ENCODE peak calls at places on chromosomes 1 and 21, in eight cellular contexts. One of them, this sample, is unnamed.

GRCh38 chr1:53344921-53345838 is 17.3 kb upstream of the LRP8 start:
- DNase-seq in activated CD8-positive, alpha-beta memory T cell treated with anti-CD3 and anti-CD28 coated beads, Interleukin-2, amount 50 U/mL, for 4 hours: peak
- DNase-seq in epithelial cell of esophagus: no peak
- DNase-seq in AG08396: no peak
- DNase-seq in activated CD4-positive, alpha-beta T cell treated with anti-CD3 and anti-CD28 coated beads, Interleukin-2, amount 50 U/mL, for 1 hour: no peak
- DNase-seq in left kidney: no peak
- DNase-seq in A549: no peak
- DNase-seq in retina: no peak
- DNase-seq in this sample: no peak

GRCh38 chr21:32278068-32278467 is 781 bp downstream of the MIS18A start:
- DNase-seq in activated CD8-positive, alpha-beta memory T cell treated with anti-CD3 and anti-CD28 coated beads, Interleukin-2, amount 50 U/mL, for 4 hours: no peak
- DNase-seq in epithelial cell of esophagus: peak
- DNase-seq in AG08396: no peak
- DNase-seq in activated CD4-positive, alpha-beta T cell treated with anti-CD3 and anti-CD28 coated beads, Interleukin-2, amount 50 U/mL, for 1 hour: no peak
- DNase-seq in left kidney: peak
- DNase-seq in A549: no peak
- DNase-seq in retina: peak
- DNase-seq in this sample: no peak

GRCh38 chr1:234970371-234970730 is 158.3 kb downstream of the TOMM20 start:
- DNase-seq in activated CD8-positive, alpha-beta memory T cell treated with anti-CD3 and anti-CD28 coated beads, Interleukin-2, amount 50 U/mL, for 4 hours: no peak
- DNase-seq in epithelial cell of esophagus: no peak
- DNase-seq in AG08396: no peak
- DNase-seq in activated CD4-positive, alpha-beta T cell treated with anti-CD3 and anti-CD28 coated beads, Interleukin-2, amount 50 U/mL, for 1 hour: no peak
- DNase-seq in left kidney: no peak
- DNase-seq in A549: no peak
- DNase-seq in retina: no peak
- DNase-seq in this sample: no peak

GRCh38 chr1:25568090-25568833 is 24.9 kb downstream of the LDLRAP1 start:
- DNase-seq in activated CD8-positive, alpha-beta memory T cell treated with anti-CD3 and anti-CD28 coated beads, Interleukin-2, amount 50 U/mL, for 4 hours: no peak
- DNase-seq in epithelial cell of esophagus: peak
- DNase-seq in AG08396: peak
- DNase-seq in activated CD4-positive, alpha-beta T cell treated with anti-CD3 and anti-CD28 coated beads, Interleukin-2, amount 50 U/mL, for 1 hour: no peak
- DNase-seq in left kidney: peak
- DNase-seq in A549: no peak
- DNase-seq in retina: peak
- DNase-seq in this sample: peak

GRCh38 chr1:155833665-155834295 is 23.2 kb downstream of the GON4L start:
- DNase-seq in activated CD8-positive, alpha-beta memory T cell treated with anti-CD3 and anti-CD28 coated beads, Interleukin-2, amount 50 U/mL, for 4 hours: no peak
- DNase-seq in epithelial cell of esophagus: no peak
- DNase-seq in AG08396: no peak
- DNase-seq in activated CD4-positive, alpha-beta T cell treated with anti-CD3 and anti-CD28 coated beads, Interleukin-2, amount 50 U/mL, for 1 hour: no peak
- DNase-seq in left kidney: peak
- DNase-seq in A549: no peak
- DNase-seq in retina: no peak
- DNase-seq in this sample: no peak

GRCh38 chr1:24190970-24191570 is 4.0 kb upstream of the IFNLR1 start:
- DNase-seq in activated CD8-positive, alpha-beta memory T cell treated with anti-CD3 and anti-CD28 coated beads, Interleukin-2, amount 50 U/mL, for 4 hours: no peak
- DNase-seq in epithelial cell of esophagus: no peak
- DNase-seq in AG08396: no peak
- DNase-seq in activated CD4-positive, alpha-beta T cell treated with anti-CD3 and anti-CD28 coated beads, Interleukin-2, amount 50 U/mL, for 1 hour: no peak
- DNase-seq in left kidney: no peak
- DNase-seq in A549: no peak
- DNase-seq in retina: no peak
- DNase-seq in this sample: no peak

GRCh38 chr1:12604114-12604874 is 13.7 kb downstream of the DHRS3 start:
- DNase-seq in activated CD8-positive, alpha-beta memory T cell treated with anti-CD3 and anti-CD28 coated beads, Interleukin-2, amount 50 U/mL, for 4 hours: peak
- DNase-seq in epithelial cell of esophagus: peak
- DNase-seq in AG08396: peak
- DNase-seq in activated CD4-positive, alpha-beta T cell treated with anti-CD3 and anti-CD28 coated beads, Interleukin-2, amount 50 U/mL, for 1 hour: peak
- DNase-seq in left kidney: peak
- DNase-seq in A549: peak
- DNase-seq in retina: no peak
- DNase-seq in this sample: peak

GRCh38 chr1:3483801-3484444 is 29.5 kb downstream of the ARHGEF16 start:
- DNase-seq in activated CD8-positive, alpha-beta memory T cell treated with anti-CD3 and anti-CD28 coated beads, Interleukin-2, amount 50 U/mL, for 4 hours: peak
- DNase-seq in epithelial cell of esophagus: peak
- DNase-seq in AG08396: peak
- DNase-seq in activated CD4-positive, alpha-beta T cell treated with anti-CD3 and anti-CD28 coated beads, Interleukin-2, amount 50 U/mL, for 1 hour: peak
- DNase-seq in left kidney: peak
- DNase-seq in A549: peak
- DNase-seq in retina: peak
- DNase-seq in this sample: no peak

GRCh38 chr1:230156068-230156467 is 89.0 kb downstream of the GALNT2 start:
- DNase-seq in activated CD8-positive, alpha-beta memory T cell treated with anti-CD3 and anti-CD28 coated beads, Interleukin-2, amount 50 U/mL, for 4 hours: no peak
- DNase-seq in epithelial cell of esophagus: no peak
- DNase-seq in AG08396: no peak
- DNase-seq in activated CD4-positive, alpha-beta T cell treated with anti-CD3 and anti-CD28 coated beads, Interleukin-2, amount 50 U/mL, for 1 hour: no peak
- DNase-seq in left kidney: no peak
- DNase-seq in A549: no peak
- DNase-seq in retina: no peak
- DNase-seq in this sample: no peak

GRCh38 chr1:32757213-32757895 is 54.8 kb upstream of the SYNC start:
- DNase-seq in activated CD8-positive, alpha-beta memory T cell treated with anti-CD3 and anti-CD28 coated beads, Interleukin-2, amount 50 U/mL, for 4 hours: no peak
- DNase-seq in epithelial cell of esophagus: no peak
- DNase-seq in AG08396: no peak
- DNase-seq in activated CD4-positive, alpha-beta T cell treated with anti-CD3 and anti-CD28 coated beads, Interleukin-2, amount 50 U/mL, for 1 hour: no peak
- DNase-seq in left kidney: no peak
- DNase-seq in A549: no peak
- DNase-seq in retina: no peak
- DNase-seq in this sample: no peak

GRCh38 chr1:203807211-203807610 is 11.8 kb downstream of the ZBED6 start:
- DNase-seq in activated CD8-positive, alpha-beta memory T cell treated with anti-CD3 and anti-CD28 coated beads, Interleukin-2, amount 50 U/mL, for 4 hours: no peak
- DNase-seq in epithelial cell of esophagus: no peak
- DNase-seq in AG08396: no peak
- DNase-seq in activated CD4-positive, alpha-beta T cell treated with anti-CD3 and anti-CD28 coated beads, Interleukin-2, amount 50 U/mL, for 1 hour: no peak
- DNase-seq in left kidney: no peak
- DNase-seq in A549: no peak
- DNase-seq in retina: no peak
- DNase-seq in this sample: peak

GRCh38 chr1:89660086-89660946 is 27.4 kb downstream of the LRRC8C start:
- DNase-seq in activated CD8-positive, alpha-beta memory T cell treated with anti-CD3 and anti-CD28 coated beads, Interleukin-2, amount 50 U/mL, for 4 hours: no peak
- DNase-seq in epithelial cell of esophagus: no peak
- DNase-seq in AG08396: no peak
- DNase-seq in activated CD4-positive, alpha-beta T cell treated with anti-CD3 and anti-CD28 coated beads, Interleukin-2, amount 50 U/mL, for 1 hour: no peak
- DNase-seq in left kidney: no peak
- DNase-seq in A549: no peak
- DNase-seq in retina: no peak
- DNase-seq in this sample: no peak

GRCh38 chr1:169295425-169295824 is 72.2 kb downstream of the NME7 start:
- DNase-seq in activated CD8-positive, alpha-beta memory T cell treated with anti-CD3 and anti-CD28 coated beads, Interleukin-2, amount 50 U/mL, for 4 hours: no peak
- DNase-seq in epithelial cell of esophagus: no peak
- DNase-seq in AG08396: no peak
- DNase-seq in activated CD4-positive, alpha-beta T cell treated with anti-CD3 and anti-CD28 coated beads, Interleukin-2, amount 50 U/mL, for 1 hour: no peak
- DNase-seq in left kidney: no peak
- DNase-seq in A549: no peak
- DNase-seq in retina: no peak
- DNase-seq in this sample: no peak

GRCh38 chr1:210232524-210233215 is at the start of gene SERTAD4:
- DNase-seq in activated CD8-positive, alpha-beta memory T cell treated with anti-CD3 and anti-CD28 coated beads, Interleukin-2, amount 50 U/mL, for 4 hours: no peak
- DNase-seq in epithelial cell of esophagus: peak
- DNase-seq in AG08396: peak
- DNase-seq in activated CD4-positive, alpha-beta T cell treated with anti-CD3 and anti-CD28 coated beads, Interleukin-2, amount 50 U/mL, for 1 hour: no peak
- DNase-seq in left kidney: peak
- DNase-seq in A549: no peak
- DNase-seq in retina: peak
- DNase-seq in this sample: peak

GRCh38 chr1:214332950-214333798 is 52.2 kb downstream of the SMYD2 start:
- DNase-seq in activated CD8-positive, alpha-beta memory T cell treated with anti-CD3 and anti-CD28 coated beads, Interleukin-2, amount 50 U/mL, for 4 hours: peak
- DNase-seq in epithelial cell of esophagus: peak
- DNase-seq in AG08396: peak
- DNase-seq in activated CD4-positive, alpha-beta T cell treated with anti-CD3 and anti-CD28 coated beads, Interleukin-2, amount 50 U/mL, for 1 hour: peak
- DNase-seq in left kidney: peak
- DNase-seq in A549: peak
- DNase-seq in retina: peak
- DNase-seq in this sample: peak

GRCh38 chr1:910311-910880 is 13.3 kb upstream of the SAMD11 start:
- DNase-seq in activated CD8-positive, alpha-beta memory T cell treated with anti-CD3 and anti-CD28 coated beads, Interleukin-2, amount 50 U/mL, for 4 hours: no peak
- DNase-seq in epithelial cell of esophagus: no peak
- DNase-seq in AG08396: no peak
- DNase-seq in activated CD4-positive, alpha-beta T cell treated with anti-CD3 and anti-CD28 coated beads, Interleukin-2, amount 50 U/mL, for 1 hour: no peak
- DNase-seq in left kidney: peak
- DNase-seq in A549: no peak
- DNase-seq in retina: peak
- DNase-seq in this sample: no peak

GRCh38 chr1:121483961-121484424 is 299.2 kb downstream of the SRGAP2C start:
- DNase-seq in activated CD8-positive, alpha-beta memory T cell treated with anti-CD3 and anti-CD28 coated beads, Interleukin-2, amount 50 U/mL, for 4 hours: no peak
- DNase-seq in epithelial cell of esophagus: peak
- DNase-seq in AG08396: peak
- DNase-seq in activated CD4-positive, alpha-beta T cell treated with anti-CD3 and anti-CD28 coated beads, Interleukin-2, amount 50 U/mL, for 1 hour: no peak
- DNase-seq in left kidney: no peak
- DNase-seq in A549: peak
- DNase-seq in retina: no peak
- DNase-seq in this sample: peak

GRCh38 chr1:82329226-82329625 is 528.5 kb downstream of the ADGRL2 start:
- DNase-seq in activated CD8-positive, alpha-beta memory T cell treated with anti-CD3 and anti-CD28 coated beads, Interleukin-2, amount 50 U/mL, for 4 hours: no peak
- DNase-seq in epithelial cell of esophagus: no peak
- DNase-seq in AG08396: no peak
- DNase-seq in activated CD4-positive, alpha-beta T cell treated with anti-CD3 and anti-CD28 coated beads, Interleukin-2, amount 50 U/mL, for 1 hour: no peak
- DNase-seq in left kidney: no peak
- DNase-seq in A549: no peak
- DNase-seq in retina: no peak
- DNase-seq in this sample: no peak

GRCh38 chr1:46527474-46528296 is 23.8 kb downstream of the KNCN start:
- DNase-seq in activated CD8-positive, alpha-beta memory T cell treated with anti-CD3 and anti-CD28 coated beads, Interleukin-2, amount 50 U/mL, for 4 hours: peak
- DNase-seq in epithelial cell of esophagus: peak
- DNase-seq in AG08396: peak
- DNase-seq in activated CD4-positive, alpha-beta T cell treated with anti-CD3 and anti-CD28 coated beads, Interleukin-2, amount 50 U/mL, for 1 hour: peak
- DNase-seq in left kidney: peak
- DNase-seq in A549: peak
- DNase-seq in retina: peak
- DNase-seq in this sample: peak

GRCh38 chr1:200298242-200298641 is 111.6 kb downstream of the ZNF281 start:
- DNase-seq in activated CD8-positive, alpha-beta memory T cell treated with anti-CD3 and anti-CD28 coated beads, Interleukin-2, amount 50 U/mL, for 4 hours: no peak
- DNase-seq in epithelial cell of esophagus: no peak
- DNase-seq in AG08396: no peak
- DNase-seq in activated CD4-positive, alpha-beta T cell treated with anti-CD3 and anti-CD28 coated beads, Interleukin-2, amount 50 U/mL, for 1 hour: no peak
- DNase-seq in left kidney: no peak
- DNase-seq in A549: no peak
- DNase-seq in retina: no peak
- DNase-seq in this sample: no peak

GRCh38 chr1:167808104-167808503 is 86.3 kb downstream of the MPZL1 start:
- DNase-seq in activated CD8-positive, alpha-beta memory T cell treated with anti-CD3 and anti-CD28 coated beads, Interleukin-2, amount 50 U/mL, for 4 hours: no peak
- DNase-seq in epithelial cell of esophagus: peak
- DNase-seq in AG08396: peak
- DNase-seq in activated CD4-positive, alpha-beta T cell treated with anti-CD3 and anti-CD28 coated beads, Interleukin-2, amount 50 U/mL, for 1 hour: no peak
- DNase-seq in left kidney: no peak
- DNase-seq in A549: no peak
- DNase-seq in retina: no peak
- DNase-seq in this sample: no peak

GRCh38 chr1:205442051-205442721 is 13.7 kb downstream of the BLACAT1 start:
- DNase-seq in activated CD8-positive, alpha-beta memory T cell treated with anti-CD3 and anti-CD28 coated beads, Interleukin-2, amount 50 U/mL, for 4 hours: no peak
- DNase-seq in epithelial cell of esophagus: no peak
- DNase-seq in AG08396: no peak
- DNase-seq in activated CD4-positive, alpha-beta T cell treated with anti-CD3 and anti-CD28 coated beads, Interleukin-2, amount 50 U/mL, for 1 hour: no peak
- DNase-seq in left kidney: peak
- DNase-seq in A549: no peak
- DNase-seq in retina: peak
- DNase-seq in this sample: no peak

GRCh38 chr1:157844084-157844830 is 2.6 kb upstream of the CD5L start:
- DNase-seq in activated CD8-positive, alpha-beta memory T cell treated with anti-CD3 and anti-CD28 coated beads, Interleukin-2, amount 50 U/mL, for 4 hours: no peak
- DNase-seq in epithelial cell of esophagus: no peak
- DNase-seq in AG08396: no peak
- DNase-seq in activated CD4-positive, alpha-beta T cell treated with anti-CD3 and anti-CD28 coated beads, Interleukin-2, amount 50 U/mL, for 1 hour: no peak
- DNase-seq in left kidney: no peak
- DNase-seq in A549: no peak
- DNase-seq in retina: no peak
- DNase-seq in this sample: no peak

GRCh38 chr1:2495546-2495945 is 19.5 kb downstream of the PLCH2 start:
- DNase-seq in activated CD8-positive, alpha-beta memory T cell treated with anti-CD3 and anti-CD28 coated beads, Interleukin-2, amount 50 U/mL, for 4 hours: no peak
- DNase-seq in epithelial cell of esophagus: no peak
- DNase-seq in AG08396: no peak
- DNase-seq in activated CD4-positive, alpha-beta T cell treated with anti-CD3 and anti-CD28 coated beads, Interleukin-2, amount 50 U/mL, for 1 hour: no peak
- DNase-seq in left kidney: no peak
- DNase-seq in A549: no peak
- DNase-seq in retina: no peak
- DNase-seq in this sample: no peak

GRCh38 chr1:995665-996633 is 3.9 kb downstream of the HES4 start:
- DNase-seq in activated CD8-positive, alpha-beta memory T cell treated with anti-CD3 and anti-CD28 coated beads, Interleukin-2, amount 50 U/mL, for 4 hours: no peak
- DNase-seq in epithelial cell of esophagus: peak
- DNase-seq in AG08396: peak
- DNase-seq in activated CD4-positive, alpha-beta T cell treated with anti-CD3 and anti-CD28 coated beads, Interleukin-2, amount 50 U/mL, for 1 hour: no peak
- DNase-seq in left kidney: no peak
- DNase-seq in A549: peak
- DNase-seq in retina: no peak
- DNase-seq in this sample: no peak

GRCh38 chr1:179586107-179586823 is 5.4 kb upstream of the TDRD5 start:
- DNase-seq in activated CD8-positive, alpha-beta memory T cell treated with anti-CD3 and anti-CD28 coated beads, Interleukin-2, amount 50 U/mL, for 4 hours: no peak
- DNase-seq in epithelial cell of esophagus: peak
- DNase-seq in AG08396: peak
- DNase-seq in activated CD4-positive, alpha-beta T cell treated with anti-CD3 and anti-CD28 coated beads, Interleukin-2, amount 50 U/mL, for 1 hour: no peak
- DNase-seq in left kidney: peak
- DNase-seq in A549: peak
- DNase-seq in retina: peak
- DNase-seq in this sample: peak

GRCh38 chr1:16237343-16237830 is 404 bp upstream of the CPLANE2 start:
- DNase-seq in activated CD8-positive, alpha-beta memory T cell treated with anti-CD3 and anti-CD28 coated beads, Interleukin-2, amount 50 U/mL, for 4 hours: no peak
- DNase-seq in epithelial cell of esophagus: no peak
- DNase-seq in AG08396: peak
- DNase-seq in activated CD4-positive, alpha-beta T cell treated with anti-CD3 and anti-CD28 coated beads, Interleukin-2, amount 50 U/mL, for 1 hour: no peak
- DNase-seq in left kidney: no peak
- DNase-seq in A549: no peak
- DNase-seq in retina: no peak
- DNase-seq in this sample: peak